ENCODE peak calls at places on chromosomes 4 and X, in ten cellular contexts. Y is CD8-positive, alpha-beta T cell; W is ascending aorta; C is uterus; Q is adipocyte; G is GM23248; N is lower lobe of right lung; T is mesendoderm; F is upper lobe of left lung; O is stomach. H is an unnamed sample. For H3K36me3, the result is how much of the 10 kb centered on the place peaks cover.

GRCh38 chr4:148390311-148390710 is 51.9 kb downstream of the NR3C2 start:
- DNase-seq in Y (no peak), W (no peak), C (no peak), Q (no peak), G (no peak), N (no peak), T (no peak), F (no peak), O (no peak), H (no peak)

GRCh38 chrX:44400588-44400987 is 57.1 kb upstream of the EFHC2 start:
- DNase-seq in Y (no peak), W (no peak), C (no peak), Q (peak), G (peak), N (peak), T (no peak), F (no peak), O (no peak), H (no peak)

GRCh38 chr4:96638132-96638531 is 798.2 kb downstream of the PDHA2 start:
- DNase-seq in Y (no peak), W (no peak), C (no peak), Q (no peak), G (no peak), N (no peak), T (peak), F (no peak), O (no peak), H (no peak)

GRCh38 chr4:146369446-146369845 is 152.3 kb downstream of the SLC10A7 start:
- DNase-seq in Y (no peak), W (no peak), C (no peak), Q (no peak), G (no peak), N (no peak), T (no peak), F (no peak), O (no peak), H (no peak)

GRCh38 chr4:178612725-178613124 is 1170.5 kb upstream of the AGA start:
- DNase-seq in Y (no peak), W (no peak), C (no peak), Q (no peak), G (no peak), N (no peak), T (no peak), F (no peak), O (no peak), H (no peak)

GRCh38 chr4:155734065-155734464 is 24.8 kb upstream of the GUCY1B1 start:
- DNase-seq in Y (no peak), W (no peak), C (no peak), Q (peak), G (peak), N (no peak), T (no peak), F (no peak), O (no peak), H (no peak)

GRCh38 chrX:32137525-32137924 is 1065.7 kb upstream of the FTHL17 start:
- DNase-seq in Y (no peak), W (no peak), C (no peak), Q (peak), G (peak), N (no peak), T (peak), F (no peak), O (no peak), H (no peak)

GRCh38 chr4:166169111-166169510 is 296.1 kb downstream of the TLL1 start:
- DNase-seq in Y (no peak), W (no peak), C (no peak), Q (no peak), G (peak), N (no peak), T (peak), F (no peak), O (no peak), H (no peak)

GRCh38 chr4:170529760-170530440 is 440.1 kb upstream of the AADAT start:
- DNase-seq in Y (no peak), W (no peak), C (no peak), Q (peak), G (no peak), N (no peak), T (no peak), F (no peak), O (no peak), H (no peak)

GRCh38 chr4:123399638-123400358 is 3.2 kb downstream of the SPRY1 start:
- DNase-seq in Y (no peak), W (no peak), C (no peak), Q (peak), G (peak), N (no peak), T (peak), F (no peak), O (no peak), H (no peak)

GRCh38 chr4:19987746-19988145 is 264.0 kb upstream of the SLIT2 start:
- DNase-seq in Y (no peak), W (no peak), C (no peak), Q (peak), G (peak), N (no peak), T (no peak), F (no peak), O (no peak), H (no peak)

GRCh38 chr4:118981839-118982381 is 93.3 kb downstream of the SYNPO2 start:
- DNase-seq in Y (peak), W (peak), C (peak), Q (peak), G (peak), N (peak), T (peak), F (no peak), O (peak), H (no peak)

GRCh38 chr4:16532240-16532990 is 306.1 kb upstream of the TAPT1 start:
- DNase-seq in Y (no peak), W (no peak), C (peak), Q (peak), G (peak), N (no peak), T (no peak), F (no peak), O (no peak), H (no peak)

GRCh38 chrX:123489011-123489410 is 243.8 kb downstream of the THOC2 start:
- DNase-seq in Y (no peak), W (no peak), C (no peak), Q (peak), G (peak), N (no peak), T (no peak), F (no peak), O (no peak), H (no peak)

GRCh38 chrX:82813671-82814078 is 694.4 kb upstream of the POU3F4 start:
- DNase-seq in Y (no peak), W (no peak), C (no peak), Q (peak), G (peak), N (no peak), T (peak), F (no peak), O (no peak), H (no peak)

GRCh38 chr4:158964114-158964727 is 138.7 kb upstream of the RAPGEF2 start:
- DNase-seq in Y (no peak), W (no peak), C (no peak), Q (no peak), G (no peak), N (no peak), T (no peak), F (no peak), O (no peak), H (no peak)

GRCh38 chr4:185243879-185244278 is 34.5 kb downstream of the SNX25 start:
- DNase-seq in Y (no peak), W (no peak), C (no peak), Q (no peak), G (no peak), N (no peak), T (no peak), F (no peak), O (no peak), H (no peak)

GRCh38 chr4:104591505-104591904 is 96.8 kb upstream of the CXXC4 start:
- DNase-seq in Y (no peak), W (no peak), C (no peak), Q (no peak), G (no peak), N (peak), T (peak), F (no peak), O (no peak), H (no peak)

GRCh38 chr4:124980276-124980752 is 267.8 kb upstream of the ANKRD50 start:
- DNase-seq in Y (no peak), W (no peak), C (no peak), Q (no peak), G (peak), N (no peak), T (no peak), F (no peak), O (no peak), H (no peak)

GRCh38 chr4:48949518-48950207 is 36.4 kb upstream of the CWH43 start:
- DNase-seq in Y (no peak), W (no peak), C (no peak), Q (peak), G (peak), N (no peak), T (no peak), F (no peak), O (no peak), H (no peak)

GRCh38 chr4:11469900-11470708 is 41.4 kb upstream of the HS3ST1 start:
- DNase-seq in Y (no peak), W (no peak), C (no peak), Q (no peak), G (no peak), N (no peak), T (no peak), F (peak), O (no peak), H (no peak)

GRCh38 chr4:40672528-40673522 is 43.2 kb upstream of the RBM47 start:
- DNase-seq in Y (no peak), W (no peak), C (no peak), Q (peak), G (peak), N (peak), T (peak), F (no peak), O (no peak), H (peak)

GRCh38 chr4:126544276-126544675 is 1088.5 kb upstream of the INTU start:
- DNase-seq in Y (no peak), W (no peak), C (no peak), Q (no peak), G (no peak), N (no peak), T (no peak), F (no peak), O (no peak), H (no peak)

GRCh38 chr4:144663852-144664488 is 18.0 kb downstream of the HHIP start:
- DNase-seq in Y (no peak), W (no peak), C (no peak), Q (no peak), G (no peak), N (no peak), T (no peak), F (no peak), O (no peak), H (no peak)

GRCh38 chr4:152308925-152309324 is 227.0 kb downstream of the FBXW7 start:
- DNase-seq in Y (no peak), W (no peak), C (no peak), Q (no peak), G (no peak), N (no peak), T (no peak), F (no peak), O (no peak), H (no peak)

GRCh38 chr4:74189331-74190043 is 31.6 kb downstream of the MTHFD2L start:
- DNase-seq in Y (no peak), W (no peak), C (no peak), Q (peak), G (peak), N (no peak), T (peak), F (no peak), O (no peak), H (no peak)

GRCh38 chr4:622996-623913 is 2.1 kb upstream of the PDE6B start:
- DNase-seq in Y (no peak), W (no peak), C (no peak), Q (no peak), G (no peak), N (no peak), T (no peak), F (peak), O (no peak), H (peak)

GRCh38 chr4:112910109-112910736 is 139.2 kb upstream of the ANK2 start:
- DNase-seq in Y (no peak), W (no peak), C (no peak), Q (peak), G (peak), N (no peak), T (no peak), F (no peak), O (no peak), H (no peak)

GRCh38 chrX:45400380-45400779 is 199.7 kb upstream of the DIPK2B start:
- DNase-seq in Y (no peak), W (no peak), C (no peak), Q (peak), G (peak), N (no peak), T (peak), F (no peak), O (no peak), H (no peak)

GRCh38 chr4:6878451-6879059 is 31.1 kb upstream of the TBC1D14 start:
- DNase-seq in Y (no peak), W (no peak), C (no peak), Q (no peak), G (no peak), N (no peak), T (no peak), F (no peak), O (no peak), H (no peak)

GRCh38 chr4:6873792-6874461 is 35.7 kb upstream of the TBC1D14 start:
- DNase-seq in Y (peak), W (peak), C (peak), Q (peak), G (peak), N (peak), T (peak), F (no peak), O (peak), H (peak)

GRCh38 chr4:6875431-6875831 is 34.2 kb upstream of the TBC1D14 start:
- DNase-seq in Y (no peak), W (no peak), C (no peak), Q (no peak), G (no peak), N (peak), T (no peak), F (no peak), O (no peak), H (peak)

GRCh38 chr4:6876440-6876839 is 33.2 kb upstream of the TBC1D14 start:
- DNase-seq in Y (no peak), W (no peak), C (no peak), Q (peak), G (peak), N (no peak), T (no peak), F (no peak), O (no peak), H (no peak)

DNA sequence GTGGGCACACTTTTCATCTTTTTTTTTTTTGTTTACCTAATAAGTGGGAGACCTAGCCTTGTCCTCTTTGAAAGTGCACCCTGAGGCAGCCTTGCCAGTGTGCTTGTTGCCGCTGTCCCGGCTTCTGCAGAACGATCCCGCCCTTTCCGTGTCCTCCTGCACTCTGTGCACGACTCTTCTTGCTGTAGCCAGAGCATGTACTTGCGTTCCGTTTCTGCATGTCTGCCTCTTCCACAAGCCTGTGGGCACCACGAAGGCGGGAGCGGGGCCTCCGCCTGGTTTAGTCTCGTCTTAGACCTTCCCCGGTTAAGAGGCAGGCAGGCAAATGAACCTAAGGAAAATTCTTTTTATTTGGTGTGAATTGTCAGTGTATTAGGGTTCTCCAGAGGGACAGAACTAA is 32.6 kb upstream of the TBC1D14 start:
- DNase-seq in Y (no peak), W (no peak), C (no peak), Q (no peak), G (peak), N (no peak), T (no peak), F (peak), O (no peak), H (no peak)
- H3K36me3 ChIP-seq in Y (under half), W (half or more), C (under half), Q (half or more), G (under half), N (half or more), T (under half), F (under half), O (half or more), H (half or more)

GRCh38 chrX:104254442-104255115 is at the start of gene ESX1:
- DNase-seq in Y (no peak), W (no peak), C (no peak), Q (no peak), G (peak), N (no peak), T (no peak), F (peak), O (no peak), H (no peak)
- H3K4me3 ChIP-seq in Y (no peak), W (peak), C (no peak), Q (peak), G (no peak), N (no peak), T (no peak), F (no peak), O (no peak), H (peak)

DNA sequence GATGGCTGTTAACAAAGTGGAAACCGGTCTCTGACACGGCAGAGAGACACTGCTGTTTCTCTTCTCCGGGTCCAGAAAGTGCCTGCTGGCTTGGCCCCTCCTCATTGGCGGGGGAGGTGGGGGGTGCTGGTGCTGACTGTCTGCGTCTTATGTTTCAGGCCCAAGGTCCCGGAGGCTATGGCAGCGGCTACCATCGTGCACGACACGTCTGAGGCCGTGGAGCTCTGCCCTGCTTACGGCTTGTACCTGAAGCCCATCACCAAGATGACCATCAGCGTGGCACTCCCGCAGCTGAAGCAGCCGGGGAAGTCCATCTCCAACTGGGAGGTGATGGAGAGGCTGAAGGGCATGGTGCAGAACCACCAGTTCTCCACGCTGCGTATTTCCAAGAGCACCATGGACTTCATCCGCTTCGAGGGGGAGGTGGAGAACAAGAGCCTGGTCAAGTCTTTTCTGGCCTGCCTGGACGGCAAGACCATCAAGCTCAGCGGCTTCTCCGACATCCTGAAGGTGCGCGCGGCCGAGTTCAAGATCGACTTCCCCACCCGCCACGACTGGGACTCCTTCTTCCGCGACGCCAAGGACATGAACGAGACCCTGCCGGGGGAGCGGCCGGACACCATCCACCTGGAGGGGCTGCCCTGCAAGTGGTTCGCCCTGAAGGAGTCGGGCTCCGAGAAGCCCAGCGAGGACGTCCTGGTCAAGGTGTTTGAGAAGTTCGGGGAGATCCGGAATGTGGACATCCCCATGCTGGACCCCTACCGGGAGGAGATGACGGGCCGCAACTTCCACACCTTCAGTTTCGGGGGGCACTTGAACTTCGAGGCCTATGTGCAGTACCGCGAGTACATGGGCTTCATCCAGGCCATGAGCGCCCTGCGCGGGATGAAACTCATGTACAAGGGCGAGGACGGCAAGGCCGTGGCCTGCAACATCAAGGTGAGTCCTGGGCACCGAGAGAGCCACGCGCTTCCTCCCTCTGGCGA is 2.2 kb downstream of the AKAP17A start:
- DNase-seq in Y (no peak), W (no peak), C (no peak), Q (peak), G (no peak), N (no peak), T (no peak), F (no peak), O (peak), H (no peak)
- H3K36me3 ChIP-seq in Y (under half), W (under half), C (under half), Q (half or more), G (under half), N (half or more), T (under half), F (under half), O (under half), H (under half)

GRCh38 chr4:13535708-13536361 is 8.5 kb downstream of the NKX3-2 start:
- DNase-seq in Y (no peak), W (no peak), C (no peak), Q (no peak), G (no peak), N (no peak), T (no peak), F (peak), O (no peak), H (no peak)

GRCh38 chr4:13535118-13535517 is 9.2 kb downstream of the NKX3-2 start:
- DNase-seq in Y (no peak), W (no peak), C (no peak), Q (no peak), G (no peak), N (no peak), T (no peak), F (no peak), O (no peak), H (no peak)

GRCh38 chr4:13537011-13537831 is 7.1 kb downstream of the NKX3-2 start:
- DNase-seq in Y (no peak), W (no peak), C (no peak), Q (no peak), G (no peak), N (no peak), T (no peak), F (no peak), O (no peak), H (no peak)

GRCh38 chr4:13537832-13538177 is 6.5 kb downstream of the NKX3-2 start:
- DNase-seq in Y (no peak), W (no peak), C (no peak), Q (no peak), G (no peak), N (no peak), T (no peak), F (no peak), O (no peak), H (no peak)

GRCh38 chr4:13536607-13537006 is 7.7 kb downstream of the NKX3-2 start:
- DNase-seq in Y (no peak), W (no peak), C (no peak), Q (no peak), G (no peak), N (no peak), T (no peak), F (no peak), O (no peak), H (no peak)
- H3K4me3 ChIP-seq in Y (no peak), W (no peak), C (no peak), Q (no peak), G (no peak), N (no peak), T (no peak), F (no peak), O (no peak), H (no peak)

DNA sequence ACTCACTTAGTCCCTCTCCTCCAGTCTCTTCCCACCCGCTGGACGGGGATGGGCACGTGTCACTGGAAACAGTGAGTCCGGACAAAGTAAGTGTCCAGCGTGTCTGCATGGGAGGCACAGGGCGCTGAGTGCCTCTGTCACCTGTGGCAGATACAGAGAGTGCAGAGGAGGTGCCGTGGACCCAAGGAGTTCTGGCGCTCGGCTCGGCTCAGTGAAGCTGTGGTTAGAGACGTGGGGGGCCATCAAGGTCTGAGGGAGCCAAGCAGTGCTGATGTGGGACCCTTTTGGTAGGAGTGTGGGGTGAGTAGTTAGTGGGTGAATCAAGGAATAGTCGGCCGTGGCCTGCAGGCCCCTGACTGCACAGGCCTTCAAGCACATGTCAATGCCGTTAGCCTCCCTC is 40.1 kb upstream of the MSANTD1 start:
- DNase-seq in Y (no peak), W (no peak), C (no peak), Q (no peak), G (no peak), N (no peak), T (no peak), F (no peak), O (no peak), H (no peak)
- H3K36me3 ChIP-seq in Y (under half), W (half or more), C (under half), Q (half or more), G (under half), N (half or more), T (under half), F (under half), O (half or more), H (half or more)

DNA sequence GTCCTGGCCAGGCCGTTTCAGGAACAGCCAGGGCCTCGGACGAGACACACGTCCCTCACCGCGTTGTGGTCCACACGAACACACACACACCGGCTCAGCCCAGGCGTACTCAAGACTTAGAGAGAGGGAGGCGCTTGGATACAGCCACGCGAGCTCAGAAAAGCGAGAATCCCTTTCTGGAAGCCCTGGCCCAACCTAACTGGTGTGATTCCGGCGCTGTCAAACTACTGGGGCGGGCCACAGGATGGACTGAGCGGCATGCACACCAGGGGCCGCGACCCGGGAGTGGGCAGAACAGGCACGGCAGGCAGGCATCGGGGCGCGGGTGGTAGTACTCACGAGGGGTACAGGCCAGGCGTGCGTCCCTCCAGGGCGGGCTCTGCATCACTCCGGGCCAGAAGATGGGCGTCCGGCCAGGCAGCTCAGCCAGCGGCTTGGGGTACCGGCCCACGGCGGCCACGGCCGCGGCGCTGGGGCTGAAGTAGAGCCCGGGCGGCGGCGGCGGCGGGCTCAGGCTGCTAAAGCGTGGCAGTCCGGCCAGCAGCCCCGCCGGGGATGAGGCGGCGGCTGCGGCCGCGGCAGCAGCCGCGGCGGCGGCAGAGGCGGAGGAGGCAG is 1.8 kb downstream of the NKX6-1 start:
- DNase-seq in Y (no peak), W (no peak), C (no peak), Q (peak), G (peak), N (no peak), T (no peak), F (peak), O (no peak), H (no peak)
- H3K4me3 ChIP-seq in Y (no peak), W (peak), C (no peak), Q (no peak), G (peak), N (peak), T (no peak), F (peak), O (peak), H (peak)